ENCODE peak calls at places on chromosome 12, in five cellular contexts. A, N, E, Y and Z are unnamed samples.
A peak's percentile ranks its signal among the peaks of the same experiment; 100 is the strongest.

GRCh38 chr12:100027671-100028070 is 42.9 kb upstream of the ANKS1B start:
- DNase-seq in N (no peak), A (no peak), Y (no peak), E (peak; percentile 5), Z (no peak)

GRCh38 chr12:70638639-70639349 is 1.6 kb upstream of the PTPRB start:
- DNase-seq in E (no peak), Y (no peak), N (no peak), A (peak; percentile 54), Z (no peak)

GRCh38 chr12:122232691-122233090 is 6.8 kb upstream of the DIABLO start:
- DNase-seq in Y (no peak), A (no peak), N (no peak), E (no peak), Z (no peak)

GRCh38 chr12:31245822-31246469 is 80.0 kb downstream of the SINHCAF start:
- DNase-seq in N (no peak), E (peak; percentile 32), Y (no peak), A (no peak), Z (no peak)

GRCh38 chr12:102539651-102540553 is 59.5 kb upstream of the IGF1 start:
- DNase-seq in N (no peak), A (no peak), Y (no peak), E (peak; percentile 53), Z (no peak)

GRCh38 chr12:76422878-76423438 is 74.7 kb upstream of the BBS10 start:
- DNase-seq in Y (no peak), N (no peak), E (peak; percentile 61), A (no peak), Z (no peak)

GRCh38 chr12:110307372-110307771 is 26.3 kb downstream of the ATP2A2 start:
- DNase-seq in E (no peak), N (no peak), A (no peak), Y (no peak), Z (no peak)

GRCh38 chr12:124938606-124939427 is 24.4 kb upstream of the UBC start:
- DNase-seq in Y (peak; percentile 74), N (peak; percentile 77), E (peak; percentile 89), A (peak; percentile 91), Z (peak; percentile 76)

GRCh38 chr12:103821773-103822172 is 19.3 kb downstream of the NT5DC3 start:
- DNase-seq in E (no peak), N (no peak), A (no peak), Y (no peak), Z (no peak)

GRCh38 chr12:22275847-22276246 is 58.7 kb downstream of the ST8SIA1 start:
- DNase-seq in E (peak; percentile 100), Y (peak; percentile 97), N (peak; percentile 86), A (peak; percentile 58), Z (peak; percentile 71)

GRCh38 chr12:95767703-95768102 is 22.9 kb downstream of the NTN4 start:
- DNase-seq in N (no peak), A (no peak), E (peak; percentile 18), Y (no peak), Z (no peak)

GRCh38 chr12:65330341-65330740 is 51.9 kb downstream of the MSRB3 start:
- DNase-seq in N (no peak), E (peak; percentile 67), A (peak; percentile 31), Y (no peak), Z (no peak)

GRCh38 chr12:27635349-27635972 is 60.8 kb upstream of the REP15 start:
- DNase-seq in Y (no peak), A (peak; percentile 61), N (no peak), E (peak; percentile 78), Z (no peak)

GRCh38 chr12:113103756-113104450 is 31.7 kb downstream of the RASAL1 start:
- DNase-seq in E (no peak), Y (no peak), N (no peak), A (no peak), Z (no peak)

GRCh38 chr12:236445-236844 is 22.5 kb upstream of the SLC6A12 start:
- DNase-seq in N (no peak), A (no peak), Y (no peak), E (no peak), Z (no peak)

GRCh38 chr12:30979371-30980259 is 53.1 kb downstream of the TSPAN11 start:
- DNase-seq in N (no peak), E (peak; percentile 40), Y (no peak), A (no peak), Z (no peak)

GRCh38 chr12:46358325-46358700 is 14.3 kb downstream of the SLC38A2 start:
- DNase-seq in E (no peak), N (no peak), Y (no peak), A (no peak), Z (no peak)

GRCh38 chr12:60205500-60205899 is 609.7 kb downstream of the SLC16A7 start:
- DNase-seq in Y (no peak), A (no peak), E (peak; percentile 52), N (no peak), Z (no peak)

GRCh38 chr12:64976131-64976530 is 145.0 kb downstream of the WIF1 start:
- DNase-seq in E (no peak), N (no peak), Y (no peak), A (no peak), Z (no peak)

GRCh38 chr12:44874981-44875416 is 1.1 kb downstream of the NELL2 start:
- DNase-seq in N (no peak), Y (no peak), A (peak; percentile 4), E (no peak), Z (no peak)

GRCh38 chr12:1583421-1584078 is 10.8 kb downstream of the FBXL14 start:
- DNase-seq in N (peak; percentile 76), Y (no peak), A (peak; percentile 80), E (peak; percentile 94), Z (no peak)

GRCh38 chr12:75568387-75568786 is 57.0 kb upstream of the KRR1 start:
- DNase-seq in E (no peak), A (no peak), Y (no peak), N (no peak), Z (no peak)

GRCh38 chr12:64610092-64610659 is at the start of gene RASSF3:
- DNase-seq in Y (peak; percentile 44), N (peak; percentile 8), A (peak; percentile 79), E (peak; percentile 82), Z (peak; percentile 81)

GRCh38 chr12:52207895-52208294 is 16.1 kb upstream of the KRT80 start:
- DNase-seq in E (peak; percentile 76), Y (peak; percentile 57), A (peak; percentile 22), N (peak; percentile 41), Z (peak; percentile 71)

GRCh38 chr12:48985475-48985897 is 7.4 kb downstream of the WNT1 start:
- DNase-seq in E (no peak), A (no peak), N (no peak), Y (no peak), Z (peak; percentile 65)

GRCh38 chr12:101935769-101936741 is 58.7 kb downstream of the DRAM1 start:
- DNase-seq in E (peak; percentile 98), Y (peak; percentile 70), N (peak; percentile 77), A (peak; percentile 64), Z (peak; percentile 66)

GRCh38 chr12:43776498-43776897 is 17.7 kb downstream of the IRAK4 start:
- DNase-seq in A (peak; percentile 18), N (peak; percentile 8), Y (no peak), E (peak; percentile 47), Z (no peak)

GRCh38 chr12:81759215-81759991 is at the start of gene PPFIA2:
- DNase-seq in Y (peak; percentile 24), N (no peak), A (no peak), E (peak; percentile 63), Z (peak; percentile 17)

GRCh38 chr12:39378346-39378745 is 64.6 kb downstream of the KIF21A start:
- DNase-seq in N (no peak), A (no peak), E (peak; percentile 43), Y (no peak), Z (no peak)

GRCh38 chr12:53231859-53232640 is at the start of gene RARG:
- DNase-seq in A (no peak), E (peak; percentile 56), N (peak; percentile 55), Y (peak; percentile 74), Z (no peak)

GRCh38 chr12:47377414-47378221 is 297.9 kb upstream of the AMIGO2 start:
- DNase-seq in N (peak; percentile 61), Y (peak; percentile 89), E (peak; percentile 100), A (peak; percentile 97), Z (peak; percentile 92)

GRCh38 chr12:12403264-12404248 is 46.7 kb downstream of the BORCS5 start:
- DNase-seq in Y (no peak), N (no peak), E (peak; percentile 69), A (peak; percentile 75), Z (no peak)

GRCh38 chr12:89733579-89734201 is 25.1 kb upstream of the ATP2B1 start:
- DNase-seq in N (no peak), Y (no peak), E (peak; percentile 91), A (no peak), Z (no peak)

GRCh38 chr12:81692008-81692407 is 67.1 kb downstream of the PPFIA2 start:
- DNase-seq in E (no peak), Y (no peak), A (no peak), N (no peak), Z (no peak)

GRCh38 chr12:112183141-112183581 is 57.8 kb downstream of the TRAFD1 start:
- DNase-seq in E (peak; percentile 66), Y (no peak), N (no peak), A (peak; percentile 74), Z (no peak)

DNA sequence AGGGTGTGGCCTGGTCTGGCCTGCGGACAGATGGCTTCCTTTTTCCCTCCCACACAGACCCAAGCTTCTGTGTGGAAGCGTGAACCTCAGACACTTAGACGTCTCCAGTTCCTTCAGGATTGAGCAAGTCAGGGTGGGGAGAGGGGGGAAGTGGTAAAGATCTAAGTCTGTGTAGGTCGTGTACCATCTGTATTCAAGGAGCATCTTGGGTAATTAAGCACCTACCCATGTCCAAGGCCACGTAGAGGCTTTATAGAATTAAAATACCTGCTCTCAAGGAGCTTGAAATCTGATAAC is 1.7 kb downstream of the AVIL start:
- DNase-seq in Y (peak; percentile 66), A (no peak), N (no peak), E (peak; percentile 82), Z (peak; percentile 40)
- H3K27ac ChIP-seq in Y (peak overlapping the region; percentile 53), A (no peak overlapping the region), N (no peak overlapping the region), E (no peak overlapping the region), Z (peak overlapping the region; percentile 67)

GRCh38 chr12:29893002-29893401 is 109.3 kb upstream of the TMTC1 start:
- DNase-seq in E (no peak), A (no peak), N (no peak), Y (no peak), Z (no peak)
- H3K4me1 ChIP-seq in E (no peaks in the 10 kb centered on the region), A (no peaks in the 10 kb centered on the region), N (no peaks in the 10 kb centered on the region), Y (no peaks in the 10 kb centered on the region), Z (no peaks in the 10 kb centered on the region)

DNA sequence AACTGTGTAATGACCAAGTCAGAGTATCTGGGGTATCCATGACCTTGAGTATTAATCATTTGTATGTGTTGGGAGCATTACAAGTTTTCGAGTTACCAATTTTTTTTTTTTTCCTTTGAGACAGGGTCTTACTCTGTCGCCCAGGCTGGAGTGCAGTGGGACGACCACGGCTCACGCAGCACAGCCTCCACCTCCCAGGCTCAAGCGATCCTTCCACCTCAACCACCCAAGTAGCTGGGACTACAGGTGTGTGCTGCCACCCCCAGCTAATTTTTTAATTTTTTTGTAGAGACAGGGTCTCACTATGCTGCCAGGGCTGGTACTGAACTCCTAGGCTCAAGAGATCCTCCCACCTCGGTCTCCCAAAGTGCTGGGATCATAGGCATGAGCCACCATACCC is 19.7 kb downstream of the SSH1 start:
- DNase-seq in A (no peak), E (no peak), N (no peak), Y (no peak), Z (no peak)
- H3K27ac ChIP-seq in A (peak overlapping the region; percentile 98), E (peak overlapping the region; percentile 90), N (peak overlapping the region; percentile 77), Y (peak overlapping the region; percentile 69), Z (peak overlapping the region; percentile 88)

DNA sequence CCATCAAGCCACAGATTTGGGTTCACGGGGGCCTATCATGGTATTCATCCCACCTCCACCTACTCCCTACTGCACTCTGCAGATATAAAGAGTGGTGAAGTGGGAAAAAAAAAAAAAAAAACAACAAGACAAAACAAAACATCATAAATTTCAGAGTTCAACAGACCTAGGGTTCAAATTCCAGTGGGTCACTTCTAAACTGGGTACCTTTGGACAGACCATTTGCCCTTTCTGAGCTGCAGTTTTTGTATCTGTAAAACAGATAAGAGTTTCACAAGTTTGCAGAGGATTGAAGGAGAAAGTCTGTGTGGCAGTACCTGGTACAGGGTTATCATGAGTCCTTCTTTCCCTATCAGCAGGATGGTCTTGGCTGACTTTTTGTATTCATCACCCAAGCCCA is 211.2 kb upstream of the EEA1 start:
- DNase-seq in A (no peak), Y (no peak), N (no peak), E (no peak), Z (no peak)
- H3K4me1 ChIP-seq in A (peaks cover 8% of the 10 kb centered on the region), Y (no peaks in the 10 kb centered on the region), N (peaks cover 14% of the 10 kb centered on the region), E (no peaks in the 10 kb centered on the region), Z (peaks cover 17% of the 10 kb centered on the region)